ENCODE peak calls at places on chromosomes 3 and 15, in seven cellular contexts. B, G, O, F, P, Y and L are unnamed samples.

GRCh38 chr3:141486735-141487418 is at the start of gene RASA2:
- DNase-seq in B (peak; percentile 26), G (peak; percentile 96), O (peak; percentile 66), F (no peak), P (peak; percentile 80), Y (peak; percentile 96), L (peak; percentile 84)

GRCh38 chr3:63067999-63068645 is 192.9 kb upstream of the CADPS start:
- DNase-seq in B (peak; percentile 27), G (peak; percentile 10), O (no peak), F (no peak), P (peak; percentile 60), Y (no peak), L (peak; percentile 26)

GRCh38 chr15:89129123-89129815 is 41.0 kb downstream of the ABHD2 start:
- DNase-seq in B (no peak), G (peak; percentile 58), O (no peak), F (no peak), P (peak; percentile 80), Y (peak; percentile 59), L (no peak)

GRCh38 chr3:45646051-45646585 is 43.1 kb upstream of the SACM1L start:
- DNase-seq in B (peak; percentile 46), G (no peak), O (no peak), F (no peak), P (no peak), Y (no peak), L (no peak)

GRCh38 chr15:81270781-81271491 is 53.0 kb downstream of the STARD5 start:
- DNase-seq in B (no peak), G (no peak), O (no peak), F (no peak), P (no peak), Y (no peak), L (no peak)

GRCh38 chr15:77967785-77968184 is 109.7 kb downstream of the TBC1D2B start:
- DNase-seq in B (no peak), G (no peak), O (no peak), F (no peak), P (no peak), Y (no peak), L (no peak)

GRCh38 chr3:155102329-155102728 is 22.2 kb downstream of the MME start:
- DNase-seq in B (no peak), G (no peak), O (no peak), F (no peak), P (no peak), Y (no peak), L (no peak)

GRCh38 chr3:61903074-61903473 is 341.7 kb downstream of the PTPRG start:
- DNase-seq in B (no peak), G (no peak), O (no peak), F (no peak), P (no peak), Y (no peak), L (no peak)

GRCh38 chr15:67997996-67998395 is 56.1 kb upstream of the PIAS1 start:
- DNase-seq in B (no peak), G (no peak), O (no peak), F (no peak), P (no peak), Y (no peak), L (no peak)

GRCh38 chr3:190291994-190292584 is 30.2 kb downstream of the CLDN1 start:
- DNase-seq in B (no peak), G (no peak), O (no peak), F (no peak), P (no peak), Y (no peak), L (no peak)

GRCh38 chr15:55319537-55320325 is 709 bp downstream of the PIGB start:
- DNase-seq in B (no peak), G (peak; percentile 59), O (no peak), F (peak; percentile 32), P (no peak), Y (no peak), L (peak; percentile 45)

GRCh38 chr3:82973810-82974209 is 1212.4 kb upstream of the GBE1 start:
- DNase-seq in B (no peak), G (no peak), O (no peak), F (no peak), P (no peak), Y (no peak), L (no peak)

GRCh38 chr3:124656531-124656930 is 73.7 kb upstream of the UMPS start:
- DNase-seq in B (no peak), G (no peak), O (no peak), F (no peak), P (no peak), Y (no peak), L (no peak)

GRCh38 chr3:182063742-182064141 is 352.0 kb downstream of the SOX2 start:
- DNase-seq in B (no peak), G (no peak), O (no peak), F (no peak), P (no peak), Y (no peak), L (no peak)

GRCh38 chr15:91142097-91142744 is 42.2 kb downstream of the SV2B start:
- DNase-seq in B (peak; percentile 6), G (no peak), O (no peak), F (no peak), P (no peak), Y (no peak), L (peak; percentile 8)

GRCh38 chr3:107216711-107217110 is 160.5 kb upstream of the CCDC54 start:
- DNase-seq in B (no peak), G (no peak), O (no peak), F (no peak), P (no peak), Y (no peak), L (no peak)

GRCh38 chr3:149377408-149378111 is at the start of gene TM4SF1:
- DNase-seq in B (peak; percentile 97), G (no peak), O (no peak), F (no peak), P (no peak), Y (no peak), L (no peak)

GRCh38 chr15:100234158-100235029 is 107.4 kb downstream of the ADAMTS17 start:
- DNase-seq in B (no peak), G (no peak), O (no peak), F (no peak), P (no peak), Y (no peak), L (no peak)

GRCh38 chr3:46059432-46059831 is 32.1 kb upstream of the XCR1 start:
- DNase-seq in B (no peak), G (no peak), O (no peak), F (peak; percentile 38), P (no peak), Y (no peak), L (no peak)

GRCh38 chr15:51561271-51561670 is 61.3 kb downstream of the DMXL2 start:
- DNase-seq in B (no peak), G (no peak), O (no peak), F (no peak), P (no peak), Y (no peak), L (peak; percentile 63)

GRCh38 chr15:74252291-74253080 is 16.4 kb downstream of the CCDC33 start:
- DNase-seq in B (no peak), G (no peak), O (no peak), F (no peak), P (no peak), Y (no peak), L (no peak)

GRCh38 chr3:53236112-53236841 is 19.5 kb downstream of the TKT start:
- DNase-seq in B (peak; percentile 52), G (peak; percentile 50), O (peak; percentile 34), F (no peak), P (no peak), Y (no peak), L (peak; percentile 68)

GRCh38 chr15:66570842-66571241 is 5.0 kb upstream of the LCTL start:
- DNase-seq in B (no peak), G (no peak), O (no peak), F (no peak), P (no peak), Y (no peak), L (no peak)

GRCh38 chr3:143895805-143896204 is 47.5 kb upstream of the SLC9A9 start:
- DNase-seq in B (no peak), G (no peak), O (no peak), F (no peak), P (no peak), Y (no peak), L (no peak)

GRCh38 chr15:67468431-67468830 is 52.5 kb upstream of the C15orf61 start:
- DNase-seq in B (no peak), G (no peak), O (no peak), F (no peak), P (no peak), Y (no peak), L (no peak)

GRCh38 chr15:76935620-76936019 is 4.1 kb downstream of the RCN2 start:
- DNase-seq in B (no peak), G (no peak), O (no peak), F (peak; percentile 72), P (no peak), Y (no peak), L (no peak)
- TF ChIP-seq JUND in B (no peak), G (no peak), O (no peak), F (no peak), P (no peak), Y (no peak), L (no peak)

DNA sequence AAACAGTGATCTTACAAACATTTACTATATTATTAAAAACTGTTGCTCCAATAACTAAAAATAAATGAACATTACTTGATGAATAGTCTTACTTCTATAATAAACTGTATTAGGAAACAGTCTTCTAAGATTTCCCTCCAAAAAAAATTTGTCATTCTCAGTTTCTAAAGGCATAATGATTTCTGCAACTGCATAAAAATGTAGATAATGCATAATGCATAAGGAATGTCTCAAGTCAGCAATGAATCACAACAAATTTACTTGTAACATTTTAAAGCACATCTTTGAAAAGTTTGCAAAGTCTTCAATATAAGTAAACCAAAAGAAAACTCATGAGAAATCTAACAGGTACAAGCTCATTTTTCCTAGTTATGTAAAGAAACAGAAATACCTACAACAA is 113.5 kb downstream of the VPS13C start:
- DNase-seq in B (no peak), G (no peak), O (no peak), F (no peak), P (no peak), Y (no peak), L (no peak)
- TF ChIP-seq JUND in B (no peak), G (no peak), O (no peak), F (no peak), P (no peak), Y (peak; percentile 26), L (no peak)

DNA sequence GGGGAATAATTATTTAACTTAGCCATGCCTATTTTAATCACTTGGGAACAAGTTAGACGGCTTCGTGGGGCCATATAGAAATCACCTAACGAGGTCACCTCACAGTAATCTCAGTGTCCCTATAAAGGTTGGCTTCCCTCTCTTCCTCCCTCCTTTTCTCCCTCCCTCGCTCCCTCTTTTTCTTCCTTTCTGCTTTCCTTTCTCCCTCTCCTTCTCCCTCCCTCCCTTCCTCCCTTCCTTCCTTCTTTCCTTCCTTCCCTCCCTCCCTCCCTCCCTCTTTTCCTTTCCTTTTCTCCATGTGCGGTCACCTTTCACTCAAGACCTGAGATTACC is 206.1 kb upstream of the DPH6 start:
- DNase-seq in B (no peak), G (no peak), O (no peak), F (no peak), P (no peak), Y (no peak), L (no peak)
- TF ChIP-seq JUND in B (no peak), G (no peak), O (no peak), F (no peak), P (no peak), Y (no peak), L (no peak)

DNA sequence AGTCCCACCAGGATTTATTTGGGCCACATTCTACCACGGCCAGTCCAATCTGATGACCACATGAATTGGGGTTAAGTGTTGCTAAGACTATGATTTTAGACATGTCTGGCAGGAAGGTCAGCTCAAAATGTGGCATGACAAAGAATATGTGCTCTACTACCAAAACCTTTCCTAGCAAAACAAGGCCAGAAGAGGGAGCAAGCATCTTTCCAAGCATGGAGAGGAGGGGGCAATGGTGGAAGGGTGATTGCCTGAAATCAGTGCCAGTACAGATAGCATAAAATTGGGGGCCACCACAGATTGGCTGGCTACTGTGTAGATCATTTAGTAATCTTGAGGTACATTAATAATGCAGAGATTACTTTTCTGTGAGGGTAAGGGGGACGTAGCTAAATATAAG is 43.2 kb downstream of the TMEM39A start:
- DNase-seq in B (no peak), G (no peak), O (no peak), F (no peak), P (no peak), Y (no peak), L (no peak)
- TF ChIP-seq JUND in B (no peak), G (no peak), O (no peak), F (no peak), P (no peak), Y (no peak), L (no peak)